ENCODE peak calls at places on chromosomes 13 and 19, in eight cellular contexts. K is heart right ventricle, V is A549, J is fibroblast of mammary gland, M is vagina, P is PC-9, R is aorta, C is ovary. O is an unnamed sample.

GRCh38 chr19:37505958-37506386 is 767 bp upstream of the ZNF793 start:
- DNase-seq in V (no peak), R (no peak), C (no peak), J (no peak), M (no peak), K (no peak), P (no peak), O (peak)

GRCh38 chr13:26787961-26788360 is 27.4 kb upstream of the GPR12 start:
- DNase-seq in K (no peak), R (no peak), J (no peak), V (no peak), C (no peak), M (no peak), P (no peak), O (no peak)

GRCh38 chr13:85654227-85654626 is 145.0 kb downstream of the SLITRK6 start:
- DNase-seq in C (no peak), M (no peak), V (no peak), J (no peak), R (no peak), P (no peak), K (no peak), O (no peak)

GRCh38 chr19:48085904-48086864 is 24.4 kb downstream of the PLA2G4C start:
- DNase-seq in K (no peak), R (peak), J (no peak), V (no peak), M (no peak), P (no peak), C (no peak), O (no peak)

GRCh38 chr19:45528744-45529453 is 21.6 kb downstream of the VASP start:
- DNase-seq in C (no peak), M (no peak), R (no peak), V (no peak), K (no peak), P (peak), J (peak), O (peak)

GRCh38 chr13:29578300-29579048 is 17.0 kb downstream of the SLC7A1 start:
- DNase-seq in C (no peak), M (no peak), J (no peak), P (no peak), K (no peak), V (no peak), R (no peak), O (no peak)

GRCh38 chr13:112771139-112771876 is 81.5 kb downstream of the ATP11A start:
- DNase-seq in P (no peak), K (no peak), J (no peak), V (no peak), C (no peak), R (peak), M (no peak), O (no peak)

GRCh38 chr19:17794731-17795494 is at the start of gene B3GNT3:
- DNase-seq in R (peak), J (no peak), M (no peak), K (peak), V (peak), C (no peak), P (peak), O (peak)

GRCh38 chr13:25018729-25019115 is 77.2 kb upstream of the PABPC3 start:
- DNase-seq in P (no peak), C (no peak), M (no peak), K (no peak), V (no peak), R (no peak), J (no peak), O (peak)

GRCh38 chr13:39051157-39051556 is 12.9 kb downstream of the NHLRC3 start:
- DNase-seq in R (no peak), V (no peak), C (no peak), M (no peak), J (peak), K (no peak), P (no peak), O (no peak)

GRCh38 chr13:39058040-39058439 is 19.8 kb downstream of the NHLRC3 start:
- DNase-seq in R (no peak), J (no peak), M (no peak), V (no peak), K (no peak), P (no peak), C (no peak), O (no peak)

GRCh38 chr13:39056018-39056417 is 17.8 kb downstream of the NHLRC3 start:
- DNase-seq in V (no peak), P (no peak), M (no peak), R (no peak), J (no peak), K (no peak), C (no peak), O (no peak)

GRCh38 chr13:39052944-39053343 is 14.7 kb downstream of the NHLRC3 start:
- DNase-seq in V (no peak), P (no peak), M (no peak), R (no peak), C (no peak), K (no peak), J (no peak), O (no peak)

DNA sequence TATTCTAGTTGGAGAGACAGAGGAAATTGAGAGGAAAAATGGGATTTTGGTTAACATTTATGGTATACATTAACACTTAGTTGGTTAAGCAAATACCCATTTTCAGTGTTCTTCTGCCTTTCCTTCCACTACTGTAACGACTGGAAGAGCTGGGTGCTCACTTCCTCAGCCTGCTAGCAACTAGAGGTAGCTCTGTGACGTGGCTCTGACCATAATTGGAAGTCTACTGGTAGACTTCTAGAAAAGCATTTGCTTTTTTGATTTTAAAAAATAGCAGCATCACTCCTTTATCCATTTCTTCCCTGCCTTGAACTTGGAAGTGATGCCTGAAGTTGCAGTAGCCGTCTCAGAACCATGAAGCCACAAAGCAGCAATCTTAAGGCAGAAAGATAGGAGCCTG is 15.9 kb downstream of the NHLRC3 start:
- DNase-seq in V (no peak), K (no peak), P (no peak), R (no peak), J (no peak), M (no peak), C (no peak), O (no peak)
- H3K4me3 ChIP-seq in V (no peak), K (no peak), P (no peak), R (no peak), J (no peak), M (no peak), C (no peak), O (no peak)

DNA sequence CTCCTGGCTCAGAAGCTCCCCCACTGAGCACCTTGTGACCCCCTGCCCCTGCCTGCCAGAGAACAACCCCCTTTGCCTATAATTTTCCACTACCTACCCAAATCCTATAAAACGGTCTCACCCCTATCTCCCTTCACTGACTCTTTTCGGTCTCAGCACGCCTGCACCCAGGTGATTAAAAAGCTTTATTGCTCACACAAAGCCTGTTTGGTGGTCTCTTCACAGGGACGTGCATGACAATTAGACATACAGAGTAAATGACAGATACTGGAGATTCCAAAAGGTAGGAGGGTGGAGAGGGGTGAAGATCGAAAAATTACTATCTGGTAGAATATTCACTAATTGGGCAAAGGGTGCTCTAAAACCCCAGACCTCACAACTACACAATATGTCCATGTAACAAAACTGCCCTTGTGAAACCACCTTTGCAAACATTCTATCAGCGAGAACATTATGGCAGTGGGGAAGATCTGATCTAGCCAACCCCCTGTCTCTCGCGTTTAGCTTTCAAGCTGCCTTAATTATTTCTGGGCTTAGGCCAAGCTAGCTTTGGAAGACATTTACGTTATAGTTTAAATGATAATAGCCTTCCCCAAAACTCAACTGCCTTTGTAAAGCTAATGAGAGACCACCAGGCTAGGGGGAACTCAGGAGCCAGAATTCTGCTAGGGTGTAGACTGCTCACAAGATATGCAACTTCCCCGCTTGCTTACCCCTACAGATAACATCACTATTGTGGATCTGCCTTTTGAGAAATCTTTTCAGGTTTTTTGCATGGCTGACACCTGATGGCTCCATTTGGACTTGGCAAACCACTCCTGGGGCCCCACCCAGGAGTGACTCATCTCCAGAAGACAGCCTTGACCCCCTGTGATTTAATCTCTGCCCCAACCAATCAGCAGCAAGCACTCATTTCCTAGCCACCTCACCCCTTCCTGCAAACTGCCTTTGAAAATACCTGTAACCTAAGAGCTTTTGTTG is 1534.0 kb upstream of the SPRY2 start:
- DNase-seq in V (no peak), C (no peak), M (no peak), K (no peak), R (no peak), J (no peak), P (peak), O (no peak)
- H3K4me3 ChIP-seq in V (no peak), C (no peak), M (no peak), K (no peak), R (no peak), J (no peak), P (no peak), O (no peak)

DNA sequence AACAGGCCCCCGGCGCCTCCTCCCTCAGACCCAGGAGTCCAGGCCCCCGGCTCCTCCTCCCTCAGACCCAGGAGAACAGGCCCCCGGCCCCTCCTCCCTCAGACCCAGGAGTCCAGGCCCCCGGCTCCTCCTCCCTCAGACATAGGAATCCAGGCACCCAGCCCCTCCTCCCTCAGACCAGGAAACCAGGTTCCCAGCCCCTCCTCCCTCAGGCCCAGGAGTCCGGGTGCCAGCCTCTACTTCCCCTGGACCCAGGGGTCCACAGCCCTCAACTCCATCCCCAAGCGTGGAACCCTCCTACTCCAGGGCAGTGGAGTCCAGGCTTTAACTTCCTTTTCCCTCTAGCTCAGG is 572 bp downstream of the TMC4 start:
- DNase-seq in J (no peak), K (no peak), C (no peak), M (no peak), P (peak), V (no peak), R (no peak), O (no peak)
- H3K4me3 ChIP-seq in J (no peak), K (peak), C (no peak), M (peak), P (peak), V (no peak), R (no peak), O (no peak)

GRCh38 chr13:111062305-111062704 is 52.8 kb upstream of the ARHGEF7 start:
- DNase-seq in R (no peak), C (no peak), K (no peak), M (no peak), P (no peak), J (no peak), V (no peak), O (no peak)
- H3K4me3 ChIP-seq in R (no peak), C (no peak), K (no peak), M (no peak), P (no peak), J (no peak), V (no peak), O (no peak)

DNA sequence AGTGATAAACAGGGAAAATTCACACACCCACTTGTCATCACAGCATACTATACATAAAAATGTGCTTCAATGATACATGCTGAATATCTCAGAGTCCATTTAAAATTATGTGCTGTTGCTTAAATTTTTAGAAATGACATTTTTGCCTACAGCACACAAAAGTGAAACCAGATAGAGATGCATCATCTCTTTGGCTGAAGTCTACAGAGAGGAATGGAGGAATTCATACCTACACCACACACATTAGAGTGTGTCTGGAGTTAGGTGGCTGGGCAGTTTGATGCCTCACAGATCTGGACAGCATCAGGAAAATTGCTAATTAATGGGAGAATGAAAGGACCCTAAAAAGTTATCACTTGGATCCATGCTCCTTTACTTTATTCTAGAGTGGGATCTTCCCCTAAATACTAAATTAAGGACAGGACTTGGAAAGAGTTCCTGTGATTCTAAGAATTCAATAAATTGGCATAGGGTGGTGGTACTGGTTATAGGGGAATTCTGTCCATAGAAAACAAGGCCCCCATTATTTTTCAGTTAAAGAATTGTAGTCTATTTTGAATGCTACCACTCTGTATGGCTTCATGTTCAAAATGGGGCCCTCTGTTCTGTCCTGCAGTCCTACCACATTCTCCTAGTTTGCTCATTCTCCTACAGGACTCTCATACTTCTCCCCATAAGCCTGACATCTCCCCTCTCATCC is 41.3 kb downstream of the RCBTB2 start:
- DNase-seq in J (peak), V (no peak), M (no peak), K (no peak), P (no peak), R (no peak), C (no peak), O (no peak)
- H3K4me3 ChIP-seq in J (no peak), V (no peak), M (peak), K (peak), P (no peak), R (no peak), C (no peak), O (no peak)

DNA sequence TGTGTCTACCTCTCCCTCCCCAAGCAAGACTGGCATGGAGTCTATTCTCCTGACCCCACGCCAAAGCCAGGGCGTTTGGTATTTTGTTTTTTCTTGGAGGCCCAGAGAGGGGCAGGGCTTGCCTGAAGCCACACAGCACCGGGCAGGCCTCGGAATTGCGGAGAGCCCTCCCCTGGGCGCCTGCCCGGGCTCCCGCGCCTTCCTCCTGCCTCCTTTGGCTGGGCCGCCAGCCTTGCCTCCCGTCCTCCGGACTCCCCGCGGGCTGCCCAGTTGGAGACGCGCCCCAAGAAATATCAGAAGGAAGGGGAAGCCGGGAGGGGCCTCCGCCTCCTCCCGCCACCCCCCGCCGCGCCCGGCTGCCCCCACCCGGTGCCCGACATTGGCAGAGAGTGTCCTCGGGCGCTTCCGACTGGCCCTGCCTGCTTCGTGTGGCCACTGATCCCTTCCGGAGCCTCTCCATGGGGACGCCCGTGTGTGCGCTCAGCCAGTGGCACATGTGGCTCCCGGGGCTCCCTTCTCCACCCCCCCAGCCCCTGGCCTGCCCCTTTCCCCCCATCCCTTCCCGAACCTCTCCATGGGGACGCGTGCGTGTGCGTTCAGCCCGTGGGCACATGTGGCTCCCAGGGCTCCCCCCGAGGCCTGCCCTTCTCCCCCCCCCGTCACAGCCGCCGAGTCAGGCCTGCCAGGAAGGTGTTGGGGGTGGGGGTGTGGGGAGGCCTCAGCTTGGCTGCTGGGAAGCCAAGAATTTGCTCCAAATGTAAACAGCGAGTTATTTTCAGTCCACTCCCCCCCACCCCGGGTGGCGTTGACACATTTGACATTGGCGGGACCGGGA is 37.3 kb downstream of the NFIC start:
- DNase-seq in M (no peak), K (peak), C (peak), V (no peak), J (peak), R (peak), P (no peak), O (peak)
- H3K4me3 ChIP-seq in M (peak), K (peak), C (peak), V (no peak), J (no peak), R (no peak), P (no peak), O (peak)